ENCODE peak calls at places on chromosomes 11 and 22, in nine cellular contexts. One of them, this sample, is unnamed.

GRCh38 chr22:22800716-22801115 is 86.9 kb upstream of the IGLL5 start:
- DNase-seq in nephron progenitor cell: no peak
- DNase-seq in choroid plexus epithelial cell: no peak
- DNase-seq in neural crest cell: no peak
- DNase-seq in D721Med: no peak
- DNase-seq in left lung: no peak
- DNase-seq in AG04450: no peak
- DNase-seq in tibial nerve: peak
- DNase-seq in A673: no peak
- DNase-seq in this sample: no peak

GRCh38 chr11:98110030-98110429 is 910.7 kb upstream of the CNTN5 start:
- DNase-seq in choroid plexus epithelial cell: no peak
- DNase-seq in nephron progenitor cell: no peak
- DNase-seq in tibial nerve: no peak
- DNase-seq in left lung: no peak
- DNase-seq in neural crest cell: no peak
- DNase-seq in A673: no peak
- DNase-seq in D721Med: no peak
- DNase-seq in AG04450: no peak
- DNase-seq in this sample: no peak

GRCh38 chr11:13052130-13052541 is 43.0 kb downstream of the RASSF10 start:
- DNase-seq in left lung: no peak
- DNase-seq in choroid plexus epithelial cell: no peak
- DNase-seq in tibial nerve: no peak
- DNase-seq in D721Med: no peak
- DNase-seq in A673: no peak
- DNase-seq in AG04450: no peak
- DNase-seq in nephron progenitor cell: no peak
- DNase-seq in neural crest cell: no peak
- DNase-seq in this sample: no peak

GRCh38 chr22:22090650-22091399 is 108.2 kb upstream of the TOP3B start:
- DNase-seq in AG04450: no peak
- DNase-seq in tibial nerve: no peak
- DNase-seq in left lung: no peak
- DNase-seq in nephron progenitor cell: no peak
- DNase-seq in D721Med: no peak
- DNase-seq in choroid plexus epithelial cell: no peak
- DNase-seq in A673: no peak
- DNase-seq in neural crest cell: no peak
- DNase-seq in this sample: no peak

GRCh38 chr22:20881231-20881630 is 22.4 kb downstream of the SNAP29 start:
- DNase-seq in left lung: no peak
- DNase-seq in A673: no peak
- DNase-seq in neural crest cell: no peak
- DNase-seq in choroid plexus epithelial cell: no peak
- DNase-seq in AG04450: no peak
- DNase-seq in tibial nerve: no peak
- DNase-seq in D721Med: no peak
- DNase-seq in nephron progenitor cell: no peak
- DNase-seq in this sample: no peak

GRCh38 chr11:123841189-123841588 is 35.0 kb upstream of the OR6M1 start:
- DNase-seq in left lung: no peak
- DNase-seq in tibial nerve: no peak
- DNase-seq in A673: no peak
- DNase-seq in D721Med: no peak
- DNase-seq in choroid plexus epithelial cell: no peak
- DNase-seq in nephron progenitor cell: no peak
- DNase-seq in AG04450: no peak
- DNase-seq in neural crest cell: no peak
- DNase-seq in this sample: no peak

GRCh38 chr11:63589000-63589399 is 25.2 kb downstream of the PLAAT3 start:
- DNase-seq in choroid plexus epithelial cell: no peak
- DNase-seq in neural crest cell: no peak
- DNase-seq in tibial nerve: no peak
- DNase-seq in AG04450: no peak
- DNase-seq in D721Med: no peak
- DNase-seq in left lung: no peak
- DNase-seq in nephron progenitor cell: no peak
- DNase-seq in A673: no peak
- DNase-seq in this sample: no peak

GRCh38 chr11:70456921-70457532 is 58.7 kb downstream of the CTTN start:
- DNase-seq in left lung: no peak
- DNase-seq in choroid plexus epithelial cell: peak
- DNase-seq in AG04450: no peak
- DNase-seq in A673: peak
- DNase-seq in neural crest cell: no peak
- DNase-seq in nephron progenitor cell: no peak
- DNase-seq in tibial nerve: no peak
- DNase-seq in D721Med: no peak
- DNase-seq in this sample: peak

GRCh38 chr11:15807827-15808226 is 548.5 kb downstream of the SOX6 start:
- DNase-seq in left lung: no peak
- DNase-seq in neural crest cell: no peak
- DNase-seq in choroid plexus epithelial cell: peak
- DNase-seq in nephron progenitor cell: no peak
- DNase-seq in AG04450: no peak
- DNase-seq in tibial nerve: no peak
- DNase-seq in A673: peak
- DNase-seq in D721Med: no peak
- DNase-seq in this sample: no peak

GRCh38 chr11:10623797-10624761 is 55.6 kb upstream of the LYVE1 start:
- DNase-seq in neural crest cell: peak
- DNase-seq in tibial nerve: peak
- DNase-seq in A673: peak
- DNase-seq in D721Med: no peak
- DNase-seq in left lung: peak
- DNase-seq in AG04450: no peak
- DNase-seq in choroid plexus epithelial cell: peak
- DNase-seq in nephron progenitor cell: no peak
- DNase-seq in this sample: no peak

GRCh38 chr11:35141538-35141937 is 2.6 kb downstream of the CD44 start:
- DNase-seq in D721Med: no peak
- DNase-seq in neural crest cell: no peak
- DNase-seq in tibial nerve: peak
- DNase-seq in AG04450: no peak
- DNase-seq in choroid plexus epithelial cell: no peak
- DNase-seq in A673: no peak
- DNase-seq in nephron progenitor cell: no peak
- DNase-seq in left lung: peak
- DNase-seq in this sample: no peak

GRCh38 chr11:115503083-115503885 is 931 bp downstream of the CADM1 start:
- DNase-seq in choroid plexus epithelial cell: peak
- DNase-seq in neural crest cell: peak
- DNase-seq in A673: peak
- DNase-seq in nephron progenitor cell: peak
- DNase-seq in D721Med: no peak
- DNase-seq in AG04450: no peak
- DNase-seq in left lung: peak
- DNase-seq in tibial nerve: peak
- DNase-seq in this sample: peak

GRCh38 chr11:93197383-93198220 is at the start of gene SLC36A4:
- DNase-seq in nephron progenitor cell: peak
- DNase-seq in AG04450: peak
- DNase-seq in A673: peak
- DNase-seq in neural crest cell: peak
- DNase-seq in tibial nerve: peak
- DNase-seq in left lung: peak
- DNase-seq in D721Med: peak
- DNase-seq in choroid plexus epithelial cell: peak
- DNase-seq in this sample: peak

GRCh38 chr11:22730319-22730718 is 63.9 kb downstream of the GAS2 start:
- DNase-seq in AG04450: no peak
- DNase-seq in A673: peak
- DNase-seq in tibial nerve: no peak
- DNase-seq in D721Med: no peak
- DNase-seq in left lung: no peak
- DNase-seq in neural crest cell: no peak
- DNase-seq in choroid plexus epithelial cell: peak
- DNase-seq in nephron progenitor cell: no peak
- DNase-seq in this sample: no peak

GRCh38 chr11:28585007-28585406 is 476.8 kb downstream of the METTL15 start:
- DNase-seq in A673: no peak
- DNase-seq in left lung: no peak
- DNase-seq in tibial nerve: no peak
- DNase-seq in choroid plexus epithelial cell: no peak
- DNase-seq in nephron progenitor cell: no peak
- DNase-seq in D721Med: no peak
- DNase-seq in neural crest cell: no peak
- DNase-seq in AG04450: no peak
- DNase-seq in this sample: no peak

GRCh38 chr11:28581286-28582242 is 473.4 kb downstream of the METTL15 start:
- DNase-seq in nephron progenitor cell: no peak
- DNase-seq in choroid plexus epithelial cell: peak
- DNase-seq in tibial nerve: no peak
- DNase-seq in D721Med: no peak
- DNase-seq in AG04450: peak
- DNase-seq in left lung: no peak
- DNase-seq in neural crest cell: no peak
- DNase-seq in A673: peak
- DNase-seq in this sample: no peak
- TF ChIP-seq CTCF in nephron progenitor cell: no peak
- TF ChIP-seq CTCF in choroid plexus epithelial cell: peak
- TF ChIP-seq CTCF in tibial nerve: no peak
- TF ChIP-seq CTCF in D721Med: no peak
- TF ChIP-seq CTCF in AG04450: no peak
- TF ChIP-seq CTCF in left lung: no peak
- TF ChIP-seq CTCF in neural crest cell: no peak
- TF ChIP-seq CTCF in A673: peak
- TF ChIP-seq CTCF in this sample: no peak

GRCh38 chr22:27627444-27627833 is 174.1 kb downstream of the MN1 start:
- DNase-seq in AG04450: no peak
- DNase-seq in neural crest cell: no peak
- DNase-seq in choroid plexus epithelial cell: peak
- DNase-seq in tibial nerve: no peak
- DNase-seq in nephron progenitor cell: no peak
- DNase-seq in D721Med: no peak
- DNase-seq in A673: no peak
- DNase-seq in left lung: no peak
- DNase-seq in this sample: no peak
- TF ChIP-seq CTCF in AG04450: peak
- TF ChIP-seq CTCF in neural crest cell: no peak
- TF ChIP-seq CTCF in choroid plexus epithelial cell: peak
- TF ChIP-seq CTCF in tibial nerve: no peak
- TF ChIP-seq CTCF in nephron progenitor cell: no peak
- TF ChIP-seq CTCF in D721Med: peak
- TF ChIP-seq CTCF in A673: peak
- TF ChIP-seq CTCF in left lung: no peak
- TF ChIP-seq CTCF in this sample: no peak

GRCh38 chr11:9313648-9314290 is 624 bp downstream of the TMEM41B start:
- DNase-seq in AG04450: no peak
- DNase-seq in D721Med: no peak
- DNase-seq in tibial nerve: no peak
- DNase-seq in left lung: no peak
- DNase-seq in neural crest cell: no peak
- DNase-seq in A673: peak
- DNase-seq in choroid plexus epithelial cell: peak
- DNase-seq in nephron progenitor cell: no peak
- DNase-seq in this sample: no peak

GRCh38 chr11:9310485-9310884 is 3.9 kb downstream of the TMEM41B start:
- DNase-seq in D721Med: no peak
- DNase-seq in nephron progenitor cell: no peak
- DNase-seq in neural crest cell: no peak
- DNase-seq in A673: no peak
- DNase-seq in choroid plexus epithelial cell: no peak
- DNase-seq in left lung: no peak
- DNase-seq in AG04450: no peak
- DNase-seq in tibial nerve: no peak
- DNase-seq in this sample: no peak

GRCh38 chr11:9315078-9315688 is 790 bp upstream of the TMEM41B start:
- DNase-seq in A673: no peak
- DNase-seq in AG04450: no peak
- DNase-seq in D721Med: no peak
- DNase-seq in tibial nerve: no peak
- DNase-seq in left lung: no peak
- DNase-seq in nephron progenitor cell: no peak
- DNase-seq in neural crest cell: peak
- DNase-seq in choroid plexus epithelial cell: no peak
- DNase-seq in this sample: peak

GRCh38 chr11:9316334-9316733 is 1.9 kb upstream of the TMEM41B start:
- DNase-seq in neural crest cell: no peak
- DNase-seq in A673: no peak
- DNase-seq in D721Med: no peak
- DNase-seq in AG04450: no peak
- DNase-seq in nephron progenitor cell: no peak
- DNase-seq in choroid plexus epithelial cell: no peak
- DNase-seq in tibial nerve: no peak
- DNase-seq in left lung: no peak
- DNase-seq in this sample: no peak

DNA sequence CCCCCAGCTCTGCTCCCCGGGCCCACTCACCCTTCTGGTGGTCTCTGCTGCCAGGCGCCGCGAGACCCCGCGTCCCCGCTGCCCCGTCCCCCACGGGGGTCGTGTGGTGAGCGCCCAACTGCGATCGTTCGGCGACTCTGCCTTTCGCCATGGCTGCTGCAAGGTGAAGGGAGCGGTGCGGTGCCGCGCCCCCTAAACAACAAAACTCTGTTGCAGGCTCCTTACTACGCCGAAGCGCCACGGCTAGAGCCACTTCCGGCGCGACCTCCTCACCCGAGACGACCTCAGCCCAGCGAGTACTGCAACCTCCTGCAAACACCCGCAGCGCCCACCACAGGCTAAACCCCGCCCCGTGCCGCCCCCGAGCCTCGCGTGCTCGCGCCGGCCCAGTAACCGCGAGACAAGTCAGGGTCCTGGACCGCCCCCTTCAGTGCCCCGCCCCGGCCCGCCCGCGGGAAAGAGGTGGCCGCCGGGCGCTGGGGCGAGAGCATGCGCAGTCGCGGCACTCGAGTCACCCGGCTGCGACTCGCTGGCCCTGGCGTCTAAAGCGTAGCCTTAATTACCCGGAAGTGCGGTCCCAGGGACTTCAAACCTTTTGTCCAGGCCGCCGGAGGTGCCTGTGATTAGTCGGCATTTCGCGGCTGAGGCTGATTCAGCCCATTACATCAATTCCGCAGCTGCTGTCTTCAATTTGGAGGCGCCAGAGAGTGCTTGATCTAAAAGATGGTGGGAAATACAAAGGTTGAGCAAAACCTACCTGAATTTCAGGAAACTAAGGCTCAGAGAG is at the start of gene TMEM41B:
- DNase-seq in A673: peak
- DNase-seq in choroid plexus epithelial cell: peak
- DNase-seq in D721Med: peak
- DNase-seq in tibial nerve: peak
- DNase-seq in nephron progenitor cell: peak
- DNase-seq in neural crest cell: peak
- DNase-seq in left lung: peak
- DNase-seq in AG04450: peak
- DNase-seq in this sample: peak
- TF ChIP-seq CTCF in A673: no peak
- TF ChIP-seq CTCF in choroid plexus epithelial cell: peak
- TF ChIP-seq CTCF in D721Med: peak
- TF ChIP-seq CTCF in tibial nerve: no peak
- TF ChIP-seq CTCF in nephron progenitor cell: no peak
- TF ChIP-seq CTCF in neural crest cell: peak
- TF ChIP-seq CTCF in left lung: no peak
- TF ChIP-seq CTCF in AG04450: peak
- TF ChIP-seq CTCF in this sample: no peak

DNA sequence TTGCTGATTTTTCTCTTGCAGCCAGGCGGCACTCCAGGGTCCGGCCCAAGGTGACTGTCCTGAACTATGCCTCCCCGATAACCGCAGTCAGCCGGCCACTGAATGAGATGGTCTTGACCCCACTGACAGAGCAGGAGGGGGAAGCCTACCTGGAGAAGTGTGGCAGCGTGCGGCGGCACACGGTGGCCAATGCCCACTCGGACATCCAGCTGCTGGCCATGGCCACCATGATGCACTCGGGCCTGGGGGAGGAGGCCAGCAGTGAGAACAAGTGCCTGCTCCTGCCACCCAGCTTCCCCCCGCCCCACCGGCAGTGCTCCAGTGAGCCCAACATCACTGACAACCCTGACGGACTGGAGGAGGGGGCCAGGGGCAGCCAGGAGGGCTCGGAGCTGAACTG is 47.8 kb downstream of the TRAF6 start:
- DNase-seq in AG04450: no peak
- DNase-seq in A673: no peak
- DNase-seq in left lung: no peak
- DNase-seq in nephron progenitor cell: no peak
- DNase-seq in choroid plexus epithelial cell: no peak
- DNase-seq in D721Med: no peak
- DNase-seq in tibial nerve: no peak
- DNase-seq in neural crest cell: no peak
- DNase-seq in this sample: no peak
- TF ChIP-seq CTCF in AG04450: no peak
- TF ChIP-seq CTCF in A673: no peak
- TF ChIP-seq CTCF in left lung: no peak
- TF ChIP-seq CTCF in nephron progenitor cell: no peak
- TF ChIP-seq CTCF in choroid plexus epithelial cell: no peak
- TF ChIP-seq CTCF in D721Med: no peak
- TF ChIP-seq CTCF in tibial nerve: no peak
- TF ChIP-seq CTCF in neural crest cell: no peak
- TF ChIP-seq CTCF in this sample: no peak